ENCODE peak calls at places on chromosomes 7 and 10, in eight cellular contexts. H is dorsolateral prefrontal cortex; T is SW480; R is small intestine; Z is skeletal muscle cell; U is NCI-H1092 treated with DMSO at 0.1 percent for 48 hours; W is fibroblast of mammary gland; N is activated CD4-positive, alpha-beta T cell treated with anti-CD3 and anti-CD28 coated beads, Interleukin-2, amount 50 U/mL, for 48 hours. M is an unnamed sample.

GRCh38 chr10:34297551-34298370 is 517.3 kb downstream of the PARD3 start:
- DNase-seq in H (no peak), T (peak; percentile 23), R (peak; percentile 70), Z (no peak), U (peak; percentile 10), W (no peak), N (no peak), M (no peak)

GRCh38 chr10:85124592-85124991 is 796.2 kb downstream of the CCSER2 start:
- DNase-seq in H (peak; percentile 55), T (no peak), R (no peak), Z (no peak), U (no peak), W (no peak), N (no peak), M (no peak)

GRCh38 chr10:10991144-10991543 is 26.5 kb upstream of the CELF2 start:
- DNase-seq in H (no peak), T (no peak), R (no peak), Z (no peak), U (no peak), W (no peak), N (no peak), M (no peak)

GRCh38 chr10:5268743-5269142 is 72.1 kb downstream of the AKR1C4 start:
- DNase-seq in H (no peak), T (no peak), R (no peak), Z (no peak), U (no peak), W (no peak), N (no peak), M (no peak)

GRCh38 chr7:139094596-139094995 is 14.9 kb downstream of the ZC3HAV1 start:
- DNase-seq in H (no peak), T (peak; percentile 48), R (no peak), Z (no peak), U (no peak), W (peak; percentile 50), N (no peak), M (no peak)

GRCh38 chr7:98840604-98841508 is 29.0 kb downstream of the TMEM130 start:
- DNase-seq in H (no peak), T (no peak), R (no peak), Z (peak; percentile 37), U (no peak), W (peak; percentile 67), N (no peak), M (no peak)

GRCh38 chr7:39321909-39322498 is 244.2 kb upstream of the YAE1 start:
- DNase-seq in H (no peak), T (no peak), R (no peak), Z (no peak), U (no peak), W (no peak), N (no peak), M (no peak)

GRCh38 chr7:5672468-5672867 is 109.0 kb downstream of the RNF216 start:
- DNase-seq in H (no peak), T (no peak), R (no peak), Z (no peak), U (no peak), W (no peak), N (no peak), M (no peak)

GRCh38 chr10:5985029-5985428 is 7.7 kb upstream of the IL15RA start:
- DNase-seq in H (no peak), T (no peak), R (no peak), Z (no peak), U (no peak), W (no peak), N (no peak), M (no peak)

GRCh38 chr7:27158436-27159277 is 2.2 kb upstream of the HOXA7 start:
- DNase-seq in H (no peak), T (peak; percentile 68), R (no peak), Z (no peak), U (no peak), W (peak; percentile 12), N (no peak), M (no peak)

GRCh38 chr10:34295142-34295548 is 520.0 kb downstream of the PARD3 start:
- DNase-seq in H (no peak), T (no peak), R (no peak), Z (peak; percentile 93), U (no peak), W (peak; percentile 89), N (no peak), M (no peak)

GRCh38 chr7:2735744-2736143 is 47.7 kb downstream of the AMZ1 start:
- DNase-seq in H (no peak), T (no peak), R (no peak), Z (no peak), U (no peak), W (no peak), N (no peak), M (no peak)

GRCh38 chr7:140230517-140230861 is 53.7 kb upstream of the KDM7A start:
- DNase-seq in H (no peak), T (peak; percentile 71), R (peak; percentile 77), Z (no peak), U (no peak), W (no peak), N (peak; percentile 84), M (peak; percentile 71)

M was measured in naive thymus-derived CD4-positive, alpha-beta T cell.